ENCODE peak calls at places on chromosomes 3 and 15, in five cellular contexts. One of them, this sample, is unnamed.

GRCh38 chr15:40990080-40990479 is 36.8 kb downstream of the CHAC1 start:
- DNase-seq in stimulated activated CD8-positive, alpha-beta memory T cell treated with anti-CD3 and anti-CD28 coated beads, Interleukin-4, amount 100 ng/mL, for 1 hour: no peak
- DNase-seq in GM23248: no peak
- DNase-seq in stimulated activated CD4-positive, alpha-beta T cell treated with anti-CD3 and anti-CD28 coated beads, Interleukin-2, amount 100 ng/mL, for 24 hours: no peak
- DNase-seq in activated T-helper 1 cell treated with anti-CD3 and anti-CD28 coated beads, Interleukin-12 subunit alpha, Interleukin-12 subunit beta, Interleukin-2, Interleukin-4 antibody, amounts not matched to agents 30 ng/mL and 10 ng/mL and 1 ng/mL, durations not matched to agents 14 hours and 24 hours and 36 hours: no peak
- DNase-seq in this sample: no peak

GRCh38 chr3:52248816-52249547 is 3.4 kb downstream of the PPM1M start:
- DNase-seq in stimulated activated CD8-positive, alpha-beta memory T cell treated with anti-CD3 and anti-CD28 coated beads, Interleukin-4, amount 100 ng/mL, for 1 hour: no peak
- DNase-seq in GM23248: peak
- DNase-seq in stimulated activated CD4-positive, alpha-beta T cell treated with anti-CD3 and anti-CD28 coated beads, Interleukin-2, amount 100 ng/mL, for 24 hours: no peak
- DNase-seq in activated T-helper 1 cell treated with anti-CD3 and anti-CD28 coated beads, Interleukin-12 subunit alpha, Interleukin-12 subunit beta, Interleukin-2, Interleukin-4 antibody, amounts not matched to agents 30 ng/mL and 10 ng/mL and 1 ng/mL, durations not matched to agents 14 hours and 24 hours and 36 hours: no peak
- DNase-seq in this sample: no peak

GRCh38 chr15:51267714-51268105 is 70.7 kb downstream of the CYP19A1 start:
- DNase-seq in stimulated activated CD8-positive, alpha-beta memory T cell treated with anti-CD3 and anti-CD28 coated beads, Interleukin-4, amount 100 ng/mL, for 1 hour: no peak
- DNase-seq in GM23248: peak
- DNase-seq in stimulated activated CD4-positive, alpha-beta T cell treated with anti-CD3 and anti-CD28 coated beads, Interleukin-2, amount 100 ng/mL, for 24 hours: no peak
- DNase-seq in activated T-helper 1 cell treated with anti-CD3 and anti-CD28 coated beads, Interleukin-12 subunit alpha, Interleukin-12 subunit beta, Interleukin-2, Interleukin-4 antibody, amounts not matched to agents 30 ng/mL and 10 ng/mL and 1 ng/mL, durations not matched to agents 14 hours and 24 hours and 36 hours: no peak
- DNase-seq in this sample: no peak

GRCh38 chr3:880371-880770 is 212.5 kb upstream of the CNTN6 start:
- DNase-seq in stimulated activated CD8-positive, alpha-beta memory T cell treated with anti-CD3 and anti-CD28 coated beads, Interleukin-4, amount 100 ng/mL, for 1 hour: no peak
- DNase-seq in GM23248: no peak
- DNase-seq in stimulated activated CD4-positive, alpha-beta T cell treated with anti-CD3 and anti-CD28 coated beads, Interleukin-2, amount 100 ng/mL, for 24 hours: no peak
- DNase-seq in activated T-helper 1 cell treated with anti-CD3 and anti-CD28 coated beads, Interleukin-12 subunit alpha, Interleukin-12 subunit beta, Interleukin-2, Interleukin-4 antibody, amounts not matched to agents 30 ng/mL and 10 ng/mL and 1 ng/mL, durations not matched to agents 14 hours and 24 hours and 36 hours: no peak
- DNase-seq in this sample: no peak

GRCh38 chr15:84949043-84949442 is 32.6 kb upstream of the PDE8A start:
- DNase-seq in stimulated activated CD8-positive, alpha-beta memory T cell treated with anti-CD3 and anti-CD28 coated beads, Interleukin-4, amount 100 ng/mL, for 1 hour: no peak
- DNase-seq in GM23248: peak
- DNase-seq in stimulated activated CD4-positive, alpha-beta T cell treated with anti-CD3 and anti-CD28 coated beads, Interleukin-2, amount 100 ng/mL, for 24 hours: no peak
- DNase-seq in activated T-helper 1 cell treated with anti-CD3 and anti-CD28 coated beads, Interleukin-12 subunit alpha, Interleukin-12 subunit beta, Interleukin-2, Interleukin-4 antibody, amounts not matched to agents 30 ng/mL and 10 ng/mL and 1 ng/mL, durations not matched to agents 14 hours and 24 hours and 36 hours: no peak
- DNase-seq in this sample: no peak

GRCh38 chr3:9026320-9027040 is 63.2 kb upstream of the RAD18 start:
- DNase-seq in stimulated activated CD8-positive, alpha-beta memory T cell treated with anti-CD3 and anti-CD28 coated beads, Interleukin-4, amount 100 ng/mL, for 1 hour: no peak
- DNase-seq in GM23248: no peak
- DNase-seq in stimulated activated CD4-positive, alpha-beta T cell treated with anti-CD3 and anti-CD28 coated beads, Interleukin-2, amount 100 ng/mL, for 24 hours: no peak
- DNase-seq in activated T-helper 1 cell treated with anti-CD3 and anti-CD28 coated beads, Interleukin-12 subunit alpha, Interleukin-12 subunit beta, Interleukin-2, Interleukin-4 antibody, amounts not matched to agents 30 ng/mL and 10 ng/mL and 1 ng/mL, durations not matched to agents 14 hours and 24 hours and 36 hours: no peak
- DNase-seq in this sample: no peak

GRCh38 chr3:60189304-60189703 is 1061.9 kb downstream of the FHIT start:
- DNase-seq in stimulated activated CD8-positive, alpha-beta memory T cell treated with anti-CD3 and anti-CD28 coated beads, Interleukin-4, amount 100 ng/mL, for 1 hour: no peak
- DNase-seq in GM23248: no peak
- DNase-seq in stimulated activated CD4-positive, alpha-beta T cell treated with anti-CD3 and anti-CD28 coated beads, Interleukin-2, amount 100 ng/mL, for 24 hours: no peak
- DNase-seq in activated T-helper 1 cell treated with anti-CD3 and anti-CD28 coated beads, Interleukin-12 subunit alpha, Interleukin-12 subunit beta, Interleukin-2, Interleukin-4 antibody, amounts not matched to agents 30 ng/mL and 10 ng/mL and 1 ng/mL, durations not matched to agents 14 hours and 24 hours and 36 hours: no peak
- DNase-seq in this sample: no peak

GRCh38 chr3:41693799-41694198 is 268.1 kb downstream of the ULK4 start:
- DNase-seq in stimulated activated CD8-positive, alpha-beta memory T cell treated with anti-CD3 and anti-CD28 coated beads, Interleukin-4, amount 100 ng/mL, for 1 hour: no peak
- DNase-seq in GM23248: peak
- DNase-seq in stimulated activated CD4-positive, alpha-beta T cell treated with anti-CD3 and anti-CD28 coated beads, Interleukin-2, amount 100 ng/mL, for 24 hours: no peak
- DNase-seq in activated T-helper 1 cell treated with anti-CD3 and anti-CD28 coated beads, Interleukin-12 subunit alpha, Interleukin-12 subunit beta, Interleukin-2, Interleukin-4 antibody, amounts not matched to agents 30 ng/mL and 10 ng/mL and 1 ng/mL, durations not matched to agents 14 hours and 24 hours and 36 hours: no peak
- DNase-seq in this sample: no peak

GRCh38 chr3:173778246-173778645 is 380.7 kb downstream of the NLGN1 start:
- DNase-seq in stimulated activated CD8-positive, alpha-beta memory T cell treated with anti-CD3 and anti-CD28 coated beads, Interleukin-4, amount 100 ng/mL, for 1 hour: no peak
- DNase-seq in GM23248: no peak
- DNase-seq in stimulated activated CD4-positive, alpha-beta T cell treated with anti-CD3 and anti-CD28 coated beads, Interleukin-2, amount 100 ng/mL, for 24 hours: no peak
- DNase-seq in activated T-helper 1 cell treated with anti-CD3 and anti-CD28 coated beads, Interleukin-12 subunit alpha, Interleukin-12 subunit beta, Interleukin-2, Interleukin-4 antibody, amounts not matched to agents 30 ng/mL and 10 ng/mL and 1 ng/mL, durations not matched to agents 14 hours and 24 hours and 36 hours: no peak
- DNase-seq in this sample: no peak

GRCh38 chr3:3127432-3128010 is 781 bp downstream of the TRNT1 start:
- DNase-seq in stimulated activated CD8-positive, alpha-beta memory T cell treated with anti-CD3 and anti-CD28 coated beads, Interleukin-4, amount 100 ng/mL, for 1 hour: no peak
- DNase-seq in GM23248: peak
- DNase-seq in stimulated activated CD4-positive, alpha-beta T cell treated with anti-CD3 and anti-CD28 coated beads, Interleukin-2, amount 100 ng/mL, for 24 hours: peak
- DNase-seq in activated T-helper 1 cell treated with anti-CD3 and anti-CD28 coated beads, Interleukin-12 subunit alpha, Interleukin-12 subunit beta, Interleukin-2, Interleukin-4 antibody, amounts not matched to agents 30 ng/mL and 10 ng/mL and 1 ng/mL, durations not matched to agents 14 hours and 24 hours and 36 hours: peak
- DNase-seq in this sample: peak

GRCh38 chr15:72472907-72473669 is 1.0 kb upstream of the ARIH1 start:
- DNase-seq in stimulated activated CD8-positive, alpha-beta memory T cell treated with anti-CD3 and anti-CD28 coated beads, Interleukin-4, amount 100 ng/mL, for 1 hour: no peak
- DNase-seq in GM23248: peak
- DNase-seq in stimulated activated CD4-positive, alpha-beta T cell treated with anti-CD3 and anti-CD28 coated beads, Interleukin-2, amount 100 ng/mL, for 24 hours: no peak
- DNase-seq in activated T-helper 1 cell treated with anti-CD3 and anti-CD28 coated beads, Interleukin-12 subunit alpha, Interleukin-12 subunit beta, Interleukin-2, Interleukin-4 antibody, amounts not matched to agents 30 ng/mL and 10 ng/mL and 1 ng/mL, durations not matched to agents 14 hours and 24 hours and 36 hours: no peak
- DNase-seq in this sample: no peak

GRCh38 chr15:40054746-40055575 is 16.0 kb upstream of the SRP14 start:
- DNase-seq in stimulated activated CD8-positive, alpha-beta memory T cell treated with anti-CD3 and anti-CD28 coated beads, Interleukin-4, amount 100 ng/mL, for 1 hour: no peak
- DNase-seq in GM23248: peak
- DNase-seq in stimulated activated CD4-positive, alpha-beta T cell treated with anti-CD3 and anti-CD28 coated beads, Interleukin-2, amount 100 ng/mL, for 24 hours: no peak
- DNase-seq in activated T-helper 1 cell treated with anti-CD3 and anti-CD28 coated beads, Interleukin-12 subunit alpha, Interleukin-12 subunit beta, Interleukin-2, Interleukin-4 antibody, amounts not matched to agents 30 ng/mL and 10 ng/mL and 1 ng/mL, durations not matched to agents 14 hours and 24 hours and 36 hours: peak
- DNase-seq in this sample: no peak

GRCh38 chr3:11705049-11705448 is 61.3 kb upstream of the VGLL4 start:
- DNase-seq in stimulated activated CD8-positive, alpha-beta memory T cell treated with anti-CD3 and anti-CD28 coated beads, Interleukin-4, amount 100 ng/mL, for 1 hour: no peak
- DNase-seq in GM23248: no peak
- DNase-seq in stimulated activated CD4-positive, alpha-beta T cell treated with anti-CD3 and anti-CD28 coated beads, Interleukin-2, amount 100 ng/mL, for 24 hours: peak
- DNase-seq in activated T-helper 1 cell treated with anti-CD3 and anti-CD28 coated beads, Interleukin-12 subunit alpha, Interleukin-12 subunit beta, Interleukin-2, Interleukin-4 antibody, amounts not matched to agents 30 ng/mL and 10 ng/mL and 1 ng/mL, durations not matched to agents 14 hours and 24 hours and 36 hours: no peak
- DNase-seq in this sample: no peak

GRCh38 chr15:88882745-88883144 is 12.6 kb downstream of the HAPLN3 start:
- DNase-seq in stimulated activated CD8-positive, alpha-beta memory T cell treated with anti-CD3 and anti-CD28 coated beads, Interleukin-4, amount 100 ng/mL, for 1 hour: no peak
- DNase-seq in GM23248: peak
- DNase-seq in stimulated activated CD4-positive, alpha-beta T cell treated with anti-CD3 and anti-CD28 coated beads, Interleukin-2, amount 100 ng/mL, for 24 hours: no peak
- DNase-seq in activated T-helper 1 cell treated with anti-CD3 and anti-CD28 coated beads, Interleukin-12 subunit alpha, Interleukin-12 subunit beta, Interleukin-2, Interleukin-4 antibody, amounts not matched to agents 30 ng/mL and 10 ng/mL and 1 ng/mL, durations not matched to agents 14 hours and 24 hours and 36 hours: no peak
- DNase-seq in this sample: no peak

GRCh38 chr3:43366466-43366865 is 80.1 kb downstream of the SNRK start:
- DNase-seq in stimulated activated CD8-positive, alpha-beta memory T cell treated with anti-CD3 and anti-CD28 coated beads, Interleukin-4, amount 100 ng/mL, for 1 hour: no peak
- DNase-seq in GM23248: no peak
- DNase-seq in stimulated activated CD4-positive, alpha-beta T cell treated with anti-CD3 and anti-CD28 coated beads, Interleukin-2, amount 100 ng/mL, for 24 hours: no peak
- DNase-seq in activated T-helper 1 cell treated with anti-CD3 and anti-CD28 coated beads, Interleukin-12 subunit alpha, Interleukin-12 subunit beta, Interleukin-2, Interleukin-4 antibody, amounts not matched to agents 30 ng/mL and 10 ng/mL and 1 ng/mL, durations not matched to agents 14 hours and 24 hours and 36 hours: no peak
- DNase-seq in this sample: no peak

GRCh38 chr3:194879991-194880939 is 194.6 kb downstream of the FAM43A start:
- DNase-seq in stimulated activated CD8-positive, alpha-beta memory T cell treated with anti-CD3 and anti-CD28 coated beads, Interleukin-4, amount 100 ng/mL, for 1 hour: no peak
- DNase-seq in GM23248: peak
- DNase-seq in stimulated activated CD4-positive, alpha-beta T cell treated with anti-CD3 and anti-CD28 coated beads, Interleukin-2, amount 100 ng/mL, for 24 hours: peak
- DNase-seq in activated T-helper 1 cell treated with anti-CD3 and anti-CD28 coated beads, Interleukin-12 subunit alpha, Interleukin-12 subunit beta, Interleukin-2, Interleukin-4 antibody, amounts not matched to agents 30 ng/mL and 10 ng/mL and 1 ng/mL, durations not matched to agents 14 hours and 24 hours and 36 hours: no peak
- DNase-seq in this sample: no peak

GRCh38 chr15:69452702-69453513 is at the start of gene RPLP1:
- DNase-seq in stimulated activated CD8-positive, alpha-beta memory T cell treated with anti-CD3 and anti-CD28 coated beads, Interleukin-4, amount 100 ng/mL, for 1 hour: peak
- DNase-seq in GM23248: peak
- DNase-seq in stimulated activated CD4-positive, alpha-beta T cell treated with anti-CD3 and anti-CD28 coated beads, Interleukin-2, amount 100 ng/mL, for 24 hours: peak
- DNase-seq in activated T-helper 1 cell treated with anti-CD3 and anti-CD28 coated beads, Interleukin-12 subunit alpha, Interleukin-12 subunit beta, Interleukin-2, Interleukin-4 antibody, amounts not matched to agents 30 ng/mL and 10 ng/mL and 1 ng/mL, durations not matched to agents 14 hours and 24 hours and 36 hours: peak
- DNase-seq in this sample: peak

GRCh38 chr3:14780927-14781507 is 37.7 kb upstream of the FGD5 start:
- DNase-seq in stimulated activated CD8-positive, alpha-beta memory T cell treated with anti-CD3 and anti-CD28 coated beads, Interleukin-4, amount 100 ng/mL, for 1 hour: no peak
- DNase-seq in GM23248: peak
- DNase-seq in stimulated activated CD4-positive, alpha-beta T cell treated with anti-CD3 and anti-CD28 coated beads, Interleukin-2, amount 100 ng/mL, for 24 hours: peak
- DNase-seq in activated T-helper 1 cell treated with anti-CD3 and anti-CD28 coated beads, Interleukin-12 subunit alpha, Interleukin-12 subunit beta, Interleukin-2, Interleukin-4 antibody, amounts not matched to agents 30 ng/mL and 10 ng/mL and 1 ng/mL, durations not matched to agents 14 hours and 24 hours and 36 hours: no peak
- DNase-seq in this sample: no peak

GRCh38 chr3:97984061-97984460 is 11.8 kb upstream of the RIOX2 start:
- DNase-seq in stimulated activated CD8-positive, alpha-beta memory T cell treated with anti-CD3 and anti-CD28 coated beads, Interleukin-4, amount 100 ng/mL, for 1 hour: no peak
- DNase-seq in GM23248: no peak
- DNase-seq in stimulated activated CD4-positive, alpha-beta T cell treated with anti-CD3 and anti-CD28 coated beads, Interleukin-2, amount 100 ng/mL, for 24 hours: no peak
- DNase-seq in activated T-helper 1 cell treated with anti-CD3 and anti-CD28 coated beads, Interleukin-12 subunit alpha, Interleukin-12 subunit beta, Interleukin-2, Interleukin-4 antibody, amounts not matched to agents 30 ng/mL and 10 ng/mL and 1 ng/mL, durations not matched to agents 14 hours and 24 hours and 36 hours: no peak
- DNase-seq in this sample: no peak

GRCh38 chr15:74387988-74388955 is 20.8 kb upstream of the CYP11A1 start:
- DNase-seq in stimulated activated CD8-positive, alpha-beta memory T cell treated with anti-CD3 and anti-CD28 coated beads, Interleukin-4, amount 100 ng/mL, for 1 hour: no peak
- DNase-seq in GM23248: no peak
- DNase-seq in stimulated activated CD4-positive, alpha-beta T cell treated with anti-CD3 and anti-CD28 coated beads, Interleukin-2, amount 100 ng/mL, for 24 hours: no peak
- DNase-seq in activated T-helper 1 cell treated with anti-CD3 and anti-CD28 coated beads, Interleukin-12 subunit alpha, Interleukin-12 subunit beta, Interleukin-2, Interleukin-4 antibody, amounts not matched to agents 30 ng/mL and 10 ng/mL and 1 ng/mL, durations not matched to agents 14 hours and 24 hours and 36 hours: no peak
- DNase-seq in this sample: no peak

GRCh38 chr3:59839810-59840515 is 790.1 kb upstream of the CFAP20DC start:
- DNase-seq in stimulated activated CD8-positive, alpha-beta memory T cell treated with anti-CD3 and anti-CD28 coated beads, Interleukin-4, amount 100 ng/mL, for 1 hour: no peak
- DNase-seq in GM23248: no peak
- DNase-seq in stimulated activated CD4-positive, alpha-beta T cell treated with anti-CD3 and anti-CD28 coated beads, Interleukin-2, amount 100 ng/mL, for 24 hours: no peak
- DNase-seq in activated T-helper 1 cell treated with anti-CD3 and anti-CD28 coated beads, Interleukin-12 subunit alpha, Interleukin-12 subunit beta, Interleukin-2, Interleukin-4 antibody, amounts not matched to agents 30 ng/mL and 10 ng/mL and 1 ng/mL, durations not matched to agents 14 hours and 24 hours and 36 hours: no peak
- DNase-seq in this sample: no peak

GRCh38 chr3:194374930-194375329 is 5.4 kb upstream of the LRRC15 start:
- DNase-seq in stimulated activated CD8-positive, alpha-beta memory T cell treated with anti-CD3 and anti-CD28 coated beads, Interleukin-4, amount 100 ng/mL, for 1 hour: no peak
- DNase-seq in GM23248: no peak
- DNase-seq in stimulated activated CD4-positive, alpha-beta T cell treated with anti-CD3 and anti-CD28 coated beads, Interleukin-2, amount 100 ng/mL, for 24 hours: no peak
- DNase-seq in activated T-helper 1 cell treated with anti-CD3 and anti-CD28 coated beads, Interleukin-12 subunit alpha, Interleukin-12 subunit beta, Interleukin-2, Interleukin-4 antibody, amounts not matched to agents 30 ng/mL and 10 ng/mL and 1 ng/mL, durations not matched to agents 14 hours and 24 hours and 36 hours: no peak
- DNase-seq in this sample: no peak

GRCh38 chr3:42224658-42225421 is 41.1 kb downstream of the CCK start:
- DNase-seq in stimulated activated CD8-positive, alpha-beta memory T cell treated with anti-CD3 and anti-CD28 coated beads, Interleukin-4, amount 100 ng/mL, for 1 hour: no peak
- DNase-seq in GM23248: no peak
- DNase-seq in stimulated activated CD4-positive, alpha-beta T cell treated with anti-CD3 and anti-CD28 coated beads, Interleukin-2, amount 100 ng/mL, for 24 hours: no peak
- DNase-seq in activated T-helper 1 cell treated with anti-CD3 and anti-CD28 coated beads, Interleukin-12 subunit alpha, Interleukin-12 subunit beta, Interleukin-2, Interleukin-4 antibody, amounts not matched to agents 30 ng/mL and 10 ng/mL and 1 ng/mL, durations not matched to agents 14 hours and 24 hours and 36 hours: no peak
- DNase-seq in this sample: no peak

GRCh38 chr3:46565607-46566039 is 479 bp downstream of the LRRC2 start:
- DNase-seq in stimulated activated CD8-positive, alpha-beta memory T cell treated with anti-CD3 and anti-CD28 coated beads, Interleukin-4, amount 100 ng/mL, for 1 hour: no peak
- DNase-seq in GM23248: peak
- DNase-seq in stimulated activated CD4-positive, alpha-beta T cell treated with anti-CD3 and anti-CD28 coated beads, Interleukin-2, amount 100 ng/mL, for 24 hours: no peak
- DNase-seq in activated T-helper 1 cell treated with anti-CD3 and anti-CD28 coated beads, Interleukin-12 subunit alpha, Interleukin-12 subunit beta, Interleukin-2, Interleukin-4 antibody, amounts not matched to agents 30 ng/mL and 10 ng/mL and 1 ng/mL, durations not matched to agents 14 hours and 24 hours and 36 hours: no peak
- DNase-seq in this sample: no peak

GRCh38 chr3:172125963-172126403 is 86.6 kb downstream of the FNDC3B start:
- DNase-seq in stimulated activated CD8-positive, alpha-beta memory T cell treated with anti-CD3 and anti-CD28 coated beads, Interleukin-4, amount 100 ng/mL, for 1 hour: no peak
- DNase-seq in GM23248: peak
- DNase-seq in stimulated activated CD4-positive, alpha-beta T cell treated with anti-CD3 and anti-CD28 coated beads, Interleukin-2, amount 100 ng/mL, for 24 hours: peak
- DNase-seq in activated T-helper 1 cell treated with anti-CD3 and anti-CD28 coated beads, Interleukin-12 subunit alpha, Interleukin-12 subunit beta, Interleukin-2, Interleukin-4 antibody, amounts not matched to agents 30 ng/mL and 10 ng/mL and 1 ng/mL, durations not matched to agents 14 hours and 24 hours and 36 hours: no peak
- DNase-seq in this sample: no peak

GRCh38 chr3:144771401-144771870 is 799.8 kb downstream of the DIPK2A start:
- DNase-seq in stimulated activated CD8-positive, alpha-beta memory T cell treated with anti-CD3 and anti-CD28 coated beads, Interleukin-4, amount 100 ng/mL, for 1 hour: no peak
- DNase-seq in GM23248: peak
- DNase-seq in stimulated activated CD4-positive, alpha-beta T cell treated with anti-CD3 and anti-CD28 coated beads, Interleukin-2, amount 100 ng/mL, for 24 hours: no peak
- DNase-seq in activated T-helper 1 cell treated with anti-CD3 and anti-CD28 coated beads, Interleukin-12 subunit alpha, Interleukin-12 subunit beta, Interleukin-2, Interleukin-4 antibody, amounts not matched to agents 30 ng/mL and 10 ng/mL and 1 ng/mL, durations not matched to agents 14 hours and 24 hours and 36 hours: no peak
- DNase-seq in this sample: no peak

GRCh38 chr3:155386306-155386705 is 92.8 kb upstream of the STRIT1 start:
- DNase-seq in stimulated activated CD8-positive, alpha-beta memory T cell treated with anti-CD3 and anti-CD28 coated beads, Interleukin-4, amount 100 ng/mL, for 1 hour: no peak
- DNase-seq in GM23248: no peak
- DNase-seq in stimulated activated CD4-positive, alpha-beta T cell treated with anti-CD3 and anti-CD28 coated beads, Interleukin-2, amount 100 ng/mL, for 24 hours: no peak
- DNase-seq in activated T-helper 1 cell treated with anti-CD3 and anti-CD28 coated beads, Interleukin-12 subunit alpha, Interleukin-12 subunit beta, Interleukin-2, Interleukin-4 antibody, amounts not matched to agents 30 ng/mL and 10 ng/mL and 1 ng/mL, durations not matched to agents 14 hours and 24 hours and 36 hours: no peak
- DNase-seq in this sample: no peak

GRCh38 chr3:135807879-135808278 is 157.6 kb upstream of the PPP2R3A start:
- DNase-seq in stimulated activated CD8-positive, alpha-beta memory T cell treated with anti-CD3 and anti-CD28 coated beads, Interleukin-4, amount 100 ng/mL, for 1 hour: no peak
- DNase-seq in GM23248: no peak
- DNase-seq in stimulated activated CD4-positive, alpha-beta T cell treated with anti-CD3 and anti-CD28 coated beads, Interleukin-2, amount 100 ng/mL, for 24 hours: no peak
- DNase-seq in activated T-helper 1 cell treated with anti-CD3 and anti-CD28 coated beads, Interleukin-12 subunit alpha, Interleukin-12 subunit beta, Interleukin-2, Interleukin-4 antibody, amounts not matched to agents 30 ng/mL and 10 ng/mL and 1 ng/mL, durations not matched to agents 14 hours and 24 hours and 36 hours: no peak
- DNase-seq in this sample: no peak

GRCh38 chr3:157499342-157499963 is 3.8 kb downstream of the VEPH1 start:
- DNase-seq in stimulated activated CD8-positive, alpha-beta memory T cell treated with anti-CD3 and anti-CD28 coated beads, Interleukin-4, amount 100 ng/mL, for 1 hour: no peak
- DNase-seq in GM23248: peak
- DNase-seq in stimulated activated CD4-positive, alpha-beta T cell treated with anti-CD3 and anti-CD28 coated beads, Interleukin-2, amount 100 ng/mL, for 24 hours: peak
- DNase-seq in activated T-helper 1 cell treated with anti-CD3 and anti-CD28 coated beads, Interleukin-12 subunit alpha, Interleukin-12 subunit beta, Interleukin-2, Interleukin-4 antibody, amounts not matched to agents 30 ng/mL and 10 ng/mL and 1 ng/mL, durations not matched to agents 14 hours and 24 hours and 36 hours: no peak
- DNase-seq in this sample: no peak

GRCh38 chr15:38683382-38684242 is 119.0 kb upstream of the RASGRP1 start:
- DNase-seq in stimulated activated CD8-positive, alpha-beta memory T cell treated with anti-CD3 and anti-CD28 coated beads, Interleukin-4, amount 100 ng/mL, for 1 hour: no peak
- DNase-seq in GM23248: peak
- DNase-seq in stimulated activated CD4-positive, alpha-beta T cell treated with anti-CD3 and anti-CD28 coated beads, Interleukin-2, amount 100 ng/mL, for 24 hours: peak
- DNase-seq in activated T-helper 1 cell treated with anti-CD3 and anti-CD28 coated beads, Interleukin-12 subunit alpha, Interleukin-12 subunit beta, Interleukin-2, Interleukin-4 antibody, amounts not matched to agents 30 ng/mL and 10 ng/mL and 1 ng/mL, durations not matched to agents 14 hours and 24 hours and 36 hours: peak
- DNase-seq in this sample: peak

GRCh38 chr15:31324739-31325431 is 1.8 kb upstream of the KLF13 start:
- DNase-seq in stimulated activated CD8-positive, alpha-beta memory T cell treated with anti-CD3 and anti-CD28 coated beads, Interleukin-4, amount 100 ng/mL, for 1 hour: no peak
- DNase-seq in GM23248: no peak
- DNase-seq in stimulated activated CD4-positive, alpha-beta T cell treated with anti-CD3 and anti-CD28 coated beads, Interleukin-2, amount 100 ng/mL, for 24 hours: no peak
- DNase-seq in activated T-helper 1 cell treated with anti-CD3 and anti-CD28 coated beads, Interleukin-12 subunit alpha, Interleukin-12 subunit beta, Interleukin-2, Interleukin-4 antibody, amounts not matched to agents 30 ng/mL and 10 ng/mL and 1 ng/mL, durations not matched to agents 14 hours and 24 hours and 36 hours: no peak
- DNase-seq in this sample: no peak

GRCh38 chr15:63372018-63372705 is 9.5 kb downstream of the CA12 start:
- DNase-seq in stimulated activated CD8-positive, alpha-beta memory T cell treated with anti-CD3 and anti-CD28 coated beads, Interleukin-4, amount 100 ng/mL, for 1 hour: no peak
- DNase-seq in GM23248: peak
- DNase-seq in stimulated activated CD4-positive, alpha-beta T cell treated with anti-CD3 and anti-CD28 coated beads, Interleukin-2, amount 100 ng/mL, for 24 hours: peak
- DNase-seq in activated T-helper 1 cell treated with anti-CD3 and anti-CD28 coated beads, Interleukin-12 subunit alpha, Interleukin-12 subunit beta, Interleukin-2, Interleukin-4 antibody, amounts not matched to agents 30 ng/mL and 10 ng/mL and 1 ng/mL, durations not matched to agents 14 hours and 24 hours and 36 hours: no peak
- DNase-seq in this sample: no peak

GRCh38 chr15:29568840-29569532 is 253.3 kb downstream of the TJP1 start:
- DNase-seq in stimulated activated CD8-positive, alpha-beta memory T cell treated with anti-CD3 and anti-CD28 coated beads, Interleukin-4, amount 100 ng/mL, for 1 hour: no peak
- DNase-seq in GM23248: peak
- DNase-seq in stimulated activated CD4-positive, alpha-beta T cell treated with anti-CD3 and anti-CD28 coated beads, Interleukin-2, amount 100 ng/mL, for 24 hours: no peak
- DNase-seq in activated T-helper 1 cell treated with anti-CD3 and anti-CD28 coated beads, Interleukin-12 subunit alpha, Interleukin-12 subunit beta, Interleukin-2, Interleukin-4 antibody, amounts not matched to agents 30 ng/mL and 10 ng/mL and 1 ng/mL, durations not matched to agents 14 hours and 24 hours and 36 hours: no peak
- DNase-seq in this sample: no peak

GRCh38 chr3:72818915-72819314 is 29.3 kb downstream of the SHQ1 start:
- DNase-seq in stimulated activated CD8-positive, alpha-beta memory T cell treated with anti-CD3 and anti-CD28 coated beads, Interleukin-4, amount 100 ng/mL, for 1 hour: no peak
- DNase-seq in GM23248: peak
- DNase-seq in stimulated activated CD4-positive, alpha-beta T cell treated with anti-CD3 and anti-CD28 coated beads, Interleukin-2, amount 100 ng/mL, for 24 hours: no peak
- DNase-seq in activated T-helper 1 cell treated with anti-CD3 and anti-CD28 coated beads, Interleukin-12 subunit alpha, Interleukin-12 subunit beta, Interleukin-2, Interleukin-4 antibody, amounts not matched to agents 30 ng/mL and 10 ng/mL and 1 ng/mL, durations not matched to agents 14 hours and 24 hours and 36 hours: no peak
- DNase-seq in this sample: no peak

GRCh38 chr15:93152951-93153350 is 63.9 kb upstream of the RGMA start:
- DNase-seq in stimulated activated CD8-positive, alpha-beta memory T cell treated with anti-CD3 and anti-CD28 coated beads, Interleukin-4, amount 100 ng/mL, for 1 hour: no peak
- DNase-seq in GM23248: no peak
- DNase-seq in stimulated activated CD4-positive, alpha-beta T cell treated with anti-CD3 and anti-CD28 coated beads, Interleukin-2, amount 100 ng/mL, for 24 hours: no peak
- DNase-seq in activated T-helper 1 cell treated with anti-CD3 and anti-CD28 coated beads, Interleukin-12 subunit alpha, Interleukin-12 subunit beta, Interleukin-2, Interleukin-4 antibody, amounts not matched to agents 30 ng/mL and 10 ng/mL and 1 ng/mL, durations not matched to agents 14 hours and 24 hours and 36 hours: no peak
- DNase-seq in this sample: no peak